ENCODE peak calls at places on chromosomes 5 and 9, in six cellular contexts. One of them, this sample, is unnamed.
A peak's percentile ranks its signal among the peaks of the same experiment; 100 is the strongest.

GRCh38 chr5:19920761-19921160 is 67.2 kb downstream of the CDH18 start:
- DNase-seq in pancreas: no peak
- DNase-seq in fibroblast of pulmonary artery: peak; percentile 35
- DNase-seq in omental fat pad: no peak
- DNase-seq in tibial nerve: no peak
- DNase-seq in fibroblast of mammary gland: peak; percentile 12
- DNase-seq in this sample: no peak

GRCh38 chr9:5052858-5053257 is 67.8 kb downstream of the JAK2 start:
- DNase-seq in pancreas: no peak
- DNase-seq in fibroblast of pulmonary artery: peak; percentile 6
- DNase-seq in omental fat pad: no peak
- DNase-seq in tibial nerve: no peak
- DNase-seq in fibroblast of mammary gland: peak; percentile 68
- DNase-seq in this sample: no peak

GRCh38 chr5:144281784-144282183 is 111.1 kb downstream of the KCTD16 start:
- DNase-seq in pancreas: no peak
- DNase-seq in fibroblast of pulmonary artery: no peak
- DNase-seq in omental fat pad: no peak
- DNase-seq in tibial nerve: no peak
- DNase-seq in fibroblast of mammary gland: no peak
- DNase-seq in this sample: no peak

GRCh38 chr9:70935856-70936255 is 185.6 kb downstream of the TRPM3 start:
- DNase-seq in pancreas: no peak
- DNase-seq in fibroblast of pulmonary artery: no peak
- DNase-seq in omental fat pad: no peak
- DNase-seq in tibial nerve: no peak
- DNase-seq in fibroblast of mammary gland: peak; percentile 41
- DNase-seq in this sample: no peak

GRCh38 chr5:141518616-141519015 is 29.7 kb downstream of the PCDHGC5 start:
- DNase-seq in pancreas: no peak
- DNase-seq in fibroblast of pulmonary artery: no peak
- DNase-seq in omental fat pad: no peak
- DNase-seq in tibial nerve: no peak
- DNase-seq in fibroblast of mammary gland: peak; percentile 35
- DNase-seq in this sample: no peak

GRCh38 chr5:172504736-172505402 is 50.5 kb upstream of the SH3PXD2B start:
- DNase-seq in pancreas: peak; percentile 21
- DNase-seq in fibroblast of pulmonary artery: peak; percentile 65
- DNase-seq in omental fat pad: no peak
- DNase-seq in tibial nerve: peak; percentile 33
- DNase-seq in fibroblast of mammary gland: no peak
- DNase-seq in this sample: no peak

GRCh38 chr5:154664869-154665268 is 90.3 kb upstream of the LARP1 start:
- DNase-seq in pancreas: no peak
- DNase-seq in fibroblast of pulmonary artery: no peak
- DNase-seq in omental fat pad: no peak
- DNase-seq in tibial nerve: no peak
- DNase-seq in fibroblast of mammary gland: no peak
- DNase-seq in this sample: no peak

GRCh38 chr5:100902406-100903035 is 561 bp downstream of the ST8SIA4 start:
- DNase-seq in pancreas: no peak
- DNase-seq in fibroblast of pulmonary artery: no peak
- DNase-seq in omental fat pad: no peak
- DNase-seq in tibial nerve: no peak
- DNase-seq in fibroblast of mammary gland: no peak
- DNase-seq in this sample: peak; percentile 33

GRCh38 chr5:81748556-81748955 is 2.3 kb downstream of the SSBP2 start:
- DNase-seq in pancreas: no peak
- DNase-seq in fibroblast of pulmonary artery: no peak
- DNase-seq in omental fat pad: no peak
- DNase-seq in tibial nerve: no peak
- DNase-seq in fibroblast of mammary gland: peak; percentile 26
- DNase-seq in this sample: no peak

GRCh38 chr9:35649431-35650340 is 1.0 kb downstream of the SIT1 start:
- DNase-seq in pancreas: no peak
- DNase-seq in fibroblast of pulmonary artery: peak; percentile 36
- DNase-seq in omental fat pad: no peak
- DNase-seq in tibial nerve: no peak
- DNase-seq in fibroblast of mammary gland: peak; percentile 67
- DNase-seq in this sample: no peak

GRCh38 chr9:127707766-127708165 is 978 bp downstream of the CFAP157 start:
- DNase-seq in pancreas: no peak
- DNase-seq in fibroblast of pulmonary artery: no peak
- DNase-seq in omental fat pad: no peak
- DNase-seq in tibial nerve: no peak
- DNase-seq in fibroblast of mammary gland: peak; percentile 16
- DNase-seq in this sample: no peak
- TF ChIP-seq CTCF in pancreas: no peak
- TF ChIP-seq CTCF in fibroblast of pulmonary artery: no peak
- TF ChIP-seq CTCF in omental fat pad: no peak
- TF ChIP-seq CTCF in tibial nerve: no peak
- TF ChIP-seq CTCF in fibroblast of mammary gland: no peak
- TF ChIP-seq CTCF in this sample: no peak

GRCh38 chr5:161009817-161010216 is 157.8 kb upstream of the ATP10B start:
- DNase-seq in pancreas: no peak
- DNase-seq in fibroblast of pulmonary artery: no peak
- DNase-seq in omental fat pad: no peak
- DNase-seq in tibial nerve: no peak
- DNase-seq in fibroblast of mammary gland: no peak
- DNase-seq in this sample: no peak

GRCh38 chr5:161007879-161008278 is 155.9 kb upstream of the ATP10B start:
- DNase-seq in pancreas: no peak
- DNase-seq in fibroblast of pulmonary artery: no peak
- DNase-seq in omental fat pad: no peak
- DNase-seq in tibial nerve: no peak
- DNase-seq in fibroblast of mammary gland: no peak
- DNase-seq in this sample: no peak

GRCh38 chr5:161009194-161009593 is 157.2 kb upstream of the ATP10B start:
- DNase-seq in pancreas: no peak
- DNase-seq in fibroblast of pulmonary artery: no peak
- DNase-seq in omental fat pad: no peak
- DNase-seq in tibial nerve: no peak
- DNase-seq in fibroblast of mammary gland: no peak
- DNase-seq in this sample: no peak
- TF ChIP-seq CTCF in pancreas: no peak
- TF ChIP-seq CTCF in fibroblast of pulmonary artery: no peak
- TF ChIP-seq CTCF in omental fat pad: no peak
- TF ChIP-seq CTCF in tibial nerve: no peak
- TF ChIP-seq CTCF in fibroblast of mammary gland: no peak
- TF ChIP-seq CTCF in this sample: no peak

GRCh38 chr5:134732819-134733218 is 5.5 kb upstream of the CAMLG start:
- DNase-seq in pancreas: no peak
- DNase-seq in fibroblast of pulmonary artery: no peak
- DNase-seq in omental fat pad: no peak
- DNase-seq in tibial nerve: no peak
- DNase-seq in fibroblast of mammary gland: no peak
- DNase-seq in this sample: no peak
- TF ChIP-seq CTCF in pancreas: no peak
- TF ChIP-seq CTCF in fibroblast of pulmonary artery: no peak
- TF ChIP-seq CTCF in omental fat pad: no peak
- TF ChIP-seq CTCF in tibial nerve: no peak
- TF ChIP-seq CTCF in fibroblast of mammary gland: no peak
- TF ChIP-seq CTCF in this sample: no peak

GRCh38 chr5:136016945-136017530 is 11.8 kb upstream of the TGFBI start:
- DNase-seq in pancreas: no peak
- DNase-seq in fibroblast of pulmonary artery: peak; percentile 85
- DNase-seq in omental fat pad: peak; percentile 71
- DNase-seq in tibial nerve: no peak
- DNase-seq in fibroblast of mammary gland: peak; percentile 96
- DNase-seq in this sample: no peak
- TF ChIP-seq CTCF in pancreas: no peak
- TF ChIP-seq CTCF in fibroblast of pulmonary artery: no peak
- TF ChIP-seq CTCF in omental fat pad: no peak
- TF ChIP-seq CTCF in tibial nerve: no peak
- TF ChIP-seq CTCF in fibroblast of mammary gland: no peak
- TF ChIP-seq CTCF in this sample: no peak

GRCh38 chr9:81789751-81790150 is 100.4 kb upstream of the TLE1 start:
- DNase-seq in pancreas: no peak
- DNase-seq in fibroblast of pulmonary artery: peak; percentile 67
- DNase-seq in omental fat pad: no peak
- DNase-seq in tibial nerve: no peak
- DNase-seq in fibroblast of mammary gland: peak; percentile 12
- DNase-seq in this sample: no peak

GRCh38 chr9:81791076-81791475 is 101.7 kb upstream of the TLE1 start:
- DNase-seq in pancreas: no peak
- DNase-seq in fibroblast of pulmonary artery: no peak
- DNase-seq in omental fat pad: no peak
- DNase-seq in tibial nerve: no peak
- DNase-seq in fibroblast of mammary gland: no peak
- DNase-seq in this sample: no peak

GRCh38 chr9:81782313-81782712 is 93.0 kb upstream of the TLE1 start:
- DNase-seq in pancreas: no peak
- DNase-seq in fibroblast of pulmonary artery: no peak
- DNase-seq in omental fat pad: no peak
- DNase-seq in tibial nerve: no peak
- DNase-seq in fibroblast of mammary gland: no peak
- DNase-seq in this sample: no peak

GRCh38 chr9:81787747-81788632 is 98.6 kb upstream of the TLE1 start:
- DNase-seq in pancreas: no peak
- DNase-seq in fibroblast of pulmonary artery: peak; percentile 97
- DNase-seq in omental fat pad: peak; percentile 28
- DNase-seq in tibial nerve: no peak
- DNase-seq in fibroblast of mammary gland: peak; percentile 93
- DNase-seq in this sample: no peak
- TF ChIP-seq CTCF in pancreas: no peak
- TF ChIP-seq CTCF in fibroblast of pulmonary artery: peak; percentile 24
- TF ChIP-seq CTCF in omental fat pad: no peak
- TF ChIP-seq CTCF in tibial nerve: no peak
- TF ChIP-seq CTCF in fibroblast of mammary gland: peak; percentile 18
- TF ChIP-seq CTCF in this sample: no peak